ENCODE peak calls at places on chromosomes 4 and X, in eight cellular contexts. T, G, W, J, R, E, X and C are unnamed samples.

GRCh38 chrX:132216806-132217202 is 2.4 kb downstream of the RAP2C start:
- DNase-seq in T (no peak), G (peak), W (no peak), J (no peak), R (no peak), E (no peak), X (no peak), C (no peak)

GRCh38 chrX:74321191-74321590 is 17.2 kb downstream of the ZCCHC13 start:
- DNase-seq in T (no peak), G (no peak), W (no peak), J (no peak), R (no peak), E (no peak), X (no peak), C (no peak)

GRCh38 chr4:931194-931959 is 739 bp downstream of the GAK start:
- DNase-seq in T (peak), G (no peak), W (no peak), J (peak), R (no peak), E (peak), X (no peak), C (peak)

GRCh38 chr4:168574581-168575295 is 77.9 kb downstream of the PALLD start:
- DNase-seq in T (no peak), G (no peak), W (no peak), J (no peak), R (no peak), E (no peak), X (no peak), C (peak)

GRCh38 chrX:68420559-68420958 is 12.7 kb downstream of the OPHN1 start:
- DNase-seq in T (no peak), G (no peak), W (no peak), J (no peak), R (no peak), E (no peak), X (no peak), C (no peak)

GRCh38 chrX:54758114-54759055 is 39.7 kb downstream of the ITIH6 start:
- DNase-seq in T (no peak), G (no peak), W (no peak), J (no peak), R (no peak), E (no peak), X (no peak), C (peak)

GRCh38 chr4:144578681-144579080 is 67.3 kb upstream of the HHIP start:
- DNase-seq in T (no peak), G (no peak), W (no peak), J (no peak), R (no peak), E (no peak), X (no peak), C (no peak)

GRCh38 chr4:140103676-140104075 is 50.3 kb downstream of the MAML3 start:
- DNase-seq in T (peak), G (peak), W (no peak), J (peak), R (no peak), E (no peak), X (no peak), C (no peak)

GRCh38 chr4:128462104-128462783 is 174.6 kb upstream of the PGRMC2 start:
- DNase-seq in T (no peak), G (no peak), W (no peak), J (no peak), R (no peak), E (no peak), X (no peak), C (no peak)

GRCh38 chr4:53929311-53929710 is 135.1 kb downstream of the CHIC2 start:
- DNase-seq in T (no peak), G (no peak), W (no peak), J (no peak), R (no peak), E (no peak), X (no peak), C (no peak)

GRCh38 chr4:112897548-112897947 is 151.9 kb upstream of the ANK2 start:
- DNase-seq in T (no peak), G (no peak), W (no peak), J (no peak), R (no peak), E (no peak), X (peak), C (no peak)

GRCh38 chr4:94766856-94767255 is 9.1 kb downstream of the BMPR1B start:
- DNase-seq in T (no peak), G (no peak), W (no peak), J (no peak), R (no peak), E (no peak), X (no peak), C (peak)

GRCh38 chrX:13487731-13488505 is 81.5 kb upstream of the EGFL6 start:
- DNase-seq in T (peak), G (peak), W (peak), J (no peak), R (no peak), E (peak), X (peak), C (peak)

GRCh38 chrX:47664737-47665136 is 5.8 kb upstream of the UXT start:
- DNase-seq in T (no peak), G (no peak), W (no peak), J (no peak), R (no peak), E (no peak), X (no peak), C (no peak)

GRCh38 chrX:110143454-110144210 is 140.7 kb downstream of the TMEM164 start:
- DNase-seq in T (no peak), G (no peak), W (peak), J (no peak), R (no peak), E (no peak), X (no peak), C (no peak)

GRCh38 chrX:18873189-18873791 is 110.6 kb downstream of the PHKA2 start:
- DNase-seq in T (peak), G (no peak), W (no peak), J (peak), R (peak), E (peak), X (no peak), C (no peak)

GRCh38 chr4:83282049-83282535 is 2.5 kb downstream of the COQ2 start:
- DNase-seq in T (peak), G (peak), W (peak), J (no peak), R (no peak), E (no peak), X (no peak), C (peak)